ENCODE peak calls at places on chromosomes 4 and X, in nine cellular contexts. One of them, this sample, is unnamed.

GRCh38 chr4:69057620-69058409 is 38.5 kb upstream of the UGT2B7 start:
- DNase-seq in CD4-positive, alpha-beta memory T cell: no peak
- DNase-seq in dorsolateral prefrontal cortex: no peak
- DNase-seq in Panc1: no peak
- DNase-seq in GM23248: no peak
- DNase-seq in left lung: no peak
- DNase-seq in H7: peak
- DNase-seq in BJ: no peak
- DNase-seq in psoas muscle: no peak
- DNase-seq in this sample: peak

GRCh38 chr4:97404876-97405523 is 738.3 kb downstream of the STPG2 start:
- DNase-seq in left lung: no peak
- DNase-seq in dorsolateral prefrontal cortex: no peak
- DNase-seq in CD4-positive, alpha-beta memory T cell: no peak
- DNase-seq in BJ: no peak
- DNase-seq in psoas muscle: no peak
- DNase-seq in Panc1: no peak
- DNase-seq in GM23248: no peak
- DNase-seq in H7: no peak
- DNase-seq in this sample: no peak

GRCh38 chr4:165872443-165873297 is at the start of gene TLL1:
- DNase-seq in dorsolateral prefrontal cortex: no peak
- DNase-seq in GM23248: no peak
- DNase-seq in Panc1: no peak
- DNase-seq in left lung: no peak
- DNase-seq in H7: peak
- DNase-seq in BJ: no peak
- DNase-seq in psoas muscle: no peak
- DNase-seq in CD4-positive, alpha-beta memory T cell: no peak
- DNase-seq in this sample: no peak

GRCh38 chrX:77597090-77597489 is 149.9 kb downstream of the FGF16 start:
- DNase-seq in CD4-positive, alpha-beta memory T cell: no peak
- DNase-seq in H7: peak
- DNase-seq in Panc1: no peak
- DNase-seq in psoas muscle: no peak
- DNase-seq in GM23248: peak
- DNase-seq in dorsolateral prefrontal cortex: no peak
- DNase-seq in left lung: no peak
- DNase-seq in BJ: no peak
- DNase-seq in this sample: no peak

GRCh38 chr4:2085496-2085901 is 26.4 kb downstream of the NAT8L start:
- DNase-seq in GM23248: no peak
- DNase-seq in H7: no peak
- DNase-seq in psoas muscle: no peak
- DNase-seq in BJ: no peak
- DNase-seq in CD4-positive, alpha-beta memory T cell: no peak
- DNase-seq in left lung: peak
- DNase-seq in Panc1: no peak
- DNase-seq in dorsolateral prefrontal cortex: no peak
- DNase-seq in this sample: no peak

GRCh38 chrX:119266364-119266995 is 30.4 kb downstream of the PGRMC1 start:
- DNase-seq in left lung: no peak
- DNase-seq in dorsolateral prefrontal cortex: no peak
- DNase-seq in GM23248: peak
- DNase-seq in CD4-positive, alpha-beta memory T cell: no peak
- DNase-seq in BJ: no peak
- DNase-seq in H7: peak
- DNase-seq in psoas muscle: no peak
- DNase-seq in Panc1: peak
- DNase-seq in this sample: no peak

GRCh38 chrX:8684201-8684600 is 47.7 kb downstream of the ANOS1 start:
- DNase-seq in H7: no peak
- DNase-seq in Panc1: no peak
- DNase-seq in GM23248: no peak
- DNase-seq in BJ: no peak
- DNase-seq in CD4-positive, alpha-beta memory T cell: no peak
- DNase-seq in left lung: no peak
- DNase-seq in psoas muscle: no peak
- DNase-seq in dorsolateral prefrontal cortex: no peak
- DNase-seq in this sample: no peak

GRCh38 chrX:38654302-38654701 is 93.0 kb downstream of the TSPAN7 start:
- DNase-seq in left lung: no peak
- DNase-seq in psoas muscle: no peak
- DNase-seq in BJ: no peak
- DNase-seq in GM23248: peak
- DNase-seq in dorsolateral prefrontal cortex: no peak
- DNase-seq in Panc1: no peak
- DNase-seq in H7: peak
- DNase-seq in CD4-positive, alpha-beta memory T cell: no peak
- DNase-seq in this sample: no peak

GRCh38 chr4:4853371-4853823 is 6.1 kb upstream of the MSX1 start:
- DNase-seq in CD4-positive, alpha-beta memory T cell: no peak
- DNase-seq in dorsolateral prefrontal cortex: no peak
- DNase-seq in Panc1: no peak
- DNase-seq in GM23248: peak
- DNase-seq in BJ: no peak
- DNase-seq in left lung: peak
- DNase-seq in H7: peak
- DNase-seq in psoas muscle: peak
- DNase-seq in this sample: no peak

GRCh38 chr4:176735300-176735699 is 57.4 kb downstream of the VEGFC start:
- DNase-seq in psoas muscle: no peak
- DNase-seq in H7: no peak
- DNase-seq in dorsolateral prefrontal cortex: no peak
- DNase-seq in GM23248: peak
- DNase-seq in Panc1: no peak
- DNase-seq in CD4-positive, alpha-beta memory T cell: no peak
- DNase-seq in BJ: no peak
- DNase-seq in left lung: no peak
- DNase-seq in this sample: no peak

GRCh38 chr4:102754044-102754443 is 6.7 kb downstream of the MANBA start:
- DNase-seq in dorsolateral prefrontal cortex: no peak
- DNase-seq in CD4-positive, alpha-beta memory T cell: no peak
- DNase-seq in left lung: no peak
- DNase-seq in Panc1: no peak
- DNase-seq in GM23248: no peak
- DNase-seq in BJ: no peak
- DNase-seq in psoas muscle: no peak
- DNase-seq in H7: no peak
- DNase-seq in this sample: no peak

GRCh38 chrX:75522565-75523411 is at the start of gene ZDHHC15:
- DNase-seq in dorsolateral prefrontal cortex: peak
- DNase-seq in Panc1: no peak
- DNase-seq in CD4-positive, alpha-beta memory T cell: peak
- DNase-seq in H7: peak
- DNase-seq in psoas muscle: peak
- DNase-seq in GM23248: peak
- DNase-seq in left lung: peak
- DNase-seq in BJ: no peak
- DNase-seq in this sample: no peak

GRCh38 chr4:94897023-94897422 is 139.3 kb downstream of the BMPR1B start:
- DNase-seq in left lung: no peak
- DNase-seq in dorsolateral prefrontal cortex: no peak
- DNase-seq in Panc1: no peak
- DNase-seq in BJ: no peak
- DNase-seq in psoas muscle: no peak
- DNase-seq in GM23248: no peak
- DNase-seq in CD4-positive, alpha-beta memory T cell: no peak
- DNase-seq in H7: peak
- DNase-seq in this sample: no peak

GRCh38 chrX:153861733-153862300 is 24.2 kb downstream of the L1CAM start:
- DNase-seq in CD4-positive, alpha-beta memory T cell: no peak
- DNase-seq in GM23248: no peak
- DNase-seq in dorsolateral prefrontal cortex: no peak
- DNase-seq in H7: peak
- DNase-seq in left lung: no peak
- DNase-seq in BJ: no peak
- DNase-seq in Panc1: no peak
- DNase-seq in psoas muscle: no peak
- DNase-seq in this sample: no peak

GRCh38 chr4:99720206-99720605 is 62.6 kb upstream of the C4orf54 start:
- DNase-seq in Panc1: no peak
- DNase-seq in H7: no peak
- DNase-seq in dorsolateral prefrontal cortex: no peak
- DNase-seq in CD4-positive, alpha-beta memory T cell: no peak
- DNase-seq in GM23248: no peak
- DNase-seq in BJ: no peak
- DNase-seq in left lung: no peak
- DNase-seq in psoas muscle: no peak
- DNase-seq in this sample: no peak

GRCh38 chrX:23953908-23954269 is 46.1 kb downstream of the CXorf58 start:
- DNase-seq in dorsolateral prefrontal cortex: no peak
- DNase-seq in psoas muscle: no peak
- DNase-seq in GM23248: no peak
- DNase-seq in H7: peak
- DNase-seq in left lung: no peak
- DNase-seq in Panc1: no peak
- DNase-seq in CD4-positive, alpha-beta memory T cell: peak
- DNase-seq in BJ: no peak
- DNase-seq in this sample: no peak

GRCh38 chrX:84216406-84216805 is 28.4 kb upstream of the RPS6KA6 start:
- DNase-seq in dorsolateral prefrontal cortex: no peak
- DNase-seq in psoas muscle: no peak
- DNase-seq in left lung: no peak
- DNase-seq in H7: no peak
- DNase-seq in CD4-positive, alpha-beta memory T cell: no peak
- DNase-seq in Panc1: no peak
- DNase-seq in GM23248: no peak
- DNase-seq in BJ: no peak
- DNase-seq in this sample: no peak

DNA sequence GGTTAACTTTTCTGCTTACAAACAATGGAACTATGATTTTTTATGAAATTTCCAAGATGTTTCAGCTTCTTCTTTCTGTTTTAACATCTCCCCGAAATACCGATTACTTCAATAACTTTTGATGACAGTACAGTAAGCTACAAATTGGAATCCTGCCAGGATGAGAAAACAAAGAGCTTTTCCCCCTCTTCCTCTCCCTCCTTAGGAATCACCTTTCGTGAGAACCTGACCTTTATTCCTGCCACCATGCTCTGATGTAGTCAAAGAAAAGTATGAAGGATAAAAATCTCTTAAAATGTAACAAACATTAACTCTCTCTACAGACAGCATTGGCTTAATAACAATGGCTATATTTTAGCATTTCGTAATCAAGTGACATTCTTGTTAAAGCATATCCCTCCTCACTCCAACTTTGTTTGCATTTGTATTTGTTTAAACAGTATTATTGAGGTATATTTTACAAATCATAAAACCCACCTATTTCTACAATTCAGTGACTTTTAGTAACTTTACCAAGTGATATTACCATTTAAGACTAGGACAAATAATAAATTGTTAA is 148.7 kb upstream of the NAP1L5 start:
- DNase-seq in CD4-positive, alpha-beta memory T cell: no peak
- DNase-seq in left lung: no peak
- DNase-seq in BJ: no peak
- DNase-seq in H7: no peak
- DNase-seq in Panc1: no peak
- DNase-seq in psoas muscle: no peak
- DNase-seq in dorsolateral prefrontal cortex: no peak
- DNase-seq in GM23248: no peak
- DNase-seq in this sample: no peak
- H3K4me3 ChIP-seq in CD4-positive, alpha-beta memory T cell: no peak
- H3K4me3 ChIP-seq in left lung: no peak
- H3K4me3 ChIP-seq in BJ: no peak
- H3K4me3 ChIP-seq in H7: no peak
- H3K4me3 ChIP-seq in Panc1: no peak
- H3K4me3 ChIP-seq in psoas muscle: no peak
- H3K4me3 ChIP-seq in dorsolateral prefrontal cortex: no peak
- H3K4me3 ChIP-seq in GM23248: no peak
- H3K4me3 ChIP-seq in this sample: no peak

DNA sequence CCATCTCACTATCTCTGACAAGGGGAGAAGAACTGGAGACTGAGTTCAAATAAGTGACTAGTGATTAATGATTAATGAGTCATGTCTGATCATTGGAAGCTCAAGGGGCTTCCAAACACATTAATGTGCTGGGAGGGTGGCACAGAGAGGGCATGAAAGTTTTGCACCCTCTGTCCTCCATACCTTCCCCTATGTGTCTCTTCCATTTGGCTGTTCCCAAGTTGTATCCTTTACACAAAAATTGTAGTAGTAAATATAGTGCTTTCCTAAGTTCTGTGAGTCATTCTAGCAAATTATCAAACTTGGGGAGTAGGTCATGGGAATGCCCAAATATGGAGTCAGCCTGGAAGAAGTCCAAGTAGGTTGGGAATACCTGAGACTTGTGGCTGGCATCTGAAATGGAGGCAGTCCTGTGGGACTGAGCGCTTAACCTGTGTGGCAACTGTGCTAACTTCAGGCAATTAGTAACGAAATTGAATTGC is 4.1 kb upstream of the FAM200B start:
- DNase-seq in left lung: no peak
- DNase-seq in CD4-positive, alpha-beta memory T cell: no peak
- DNase-seq in dorsolateral prefrontal cortex: no peak
- DNase-seq in H7: no peak
- DNase-seq in GM23248: peak
- DNase-seq in BJ: no peak
- DNase-seq in psoas muscle: no peak
- DNase-seq in Panc1: no peak
- DNase-seq in this sample: no peak
- H3K4me3 ChIP-seq in left lung: no peak
- H3K4me3 ChIP-seq in CD4-positive, alpha-beta memory T cell: no peak
- H3K4me3 ChIP-seq in dorsolateral prefrontal cortex: no peak
- H3K4me3 ChIP-seq in H7: no peak
- H3K4me3 ChIP-seq in GM23248: no peak
- H3K4me3 ChIP-seq in BJ: no peak
- H3K4me3 ChIP-seq in psoas muscle: no peak
- H3K4me3 ChIP-seq in Panc1: no peak
- H3K4me3 ChIP-seq in this sample: no peak

GRCh38 chrX:92209936-92210335 is 430.8 kb downstream of the PCDH11X start:
- DNase-seq in Panc1: no peak
- DNase-seq in GM23248: no peak
- DNase-seq in H7: no peak
- DNase-seq in left lung: no peak
- DNase-seq in CD4-positive, alpha-beta memory T cell: no peak
- DNase-seq in BJ: no peak
- DNase-seq in dorsolateral prefrontal cortex: no peak
- DNase-seq in psoas muscle: no peak
- DNase-seq in this sample: no peak

DNA sequence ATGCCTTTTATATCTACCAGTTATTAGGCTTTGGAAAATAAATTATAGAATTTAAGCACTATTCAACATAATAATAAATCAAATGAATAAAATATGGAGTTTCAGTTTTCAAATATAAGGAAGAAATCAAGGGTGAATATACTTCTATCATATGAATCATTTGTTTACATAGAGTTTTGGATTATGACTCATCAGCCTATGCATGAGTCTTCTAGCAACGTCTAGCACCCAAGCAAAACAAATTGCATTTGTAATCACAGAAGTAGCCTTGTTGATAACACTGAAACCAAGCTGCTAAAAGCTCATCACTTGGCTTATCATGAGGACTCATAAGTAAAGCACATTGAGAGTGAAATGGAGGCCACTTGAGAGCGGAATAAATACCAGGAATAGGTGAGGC is 434.6 kb downstream of the PCDH11X start:
- DNase-seq in Panc1: no peak
- DNase-seq in left lung: no peak
- DNase-seq in H7: no peak
- DNase-seq in CD4-positive, alpha-beta memory T cell: no peak
- DNase-seq in psoas muscle: no peak
- DNase-seq in GM23248: no peak
- DNase-seq in BJ: no peak
- DNase-seq in dorsolateral prefrontal cortex: no peak
- DNase-seq in this sample: no peak
- H3K4me3 ChIP-seq in Panc1: no peak
- H3K4me3 ChIP-seq in left lung: no peak
- H3K4me3 ChIP-seq in H7: no peak
- H3K4me3 ChIP-seq in CD4-positive, alpha-beta memory T cell: no peak
- H3K4me3 ChIP-seq in psoas muscle: no peak
- H3K4me3 ChIP-seq in GM23248: no peak
- H3K4me3 ChIP-seq in BJ: no peak
- H3K4me3 ChIP-seq in dorsolateral prefrontal cortex: no peak
- H3K4me3 ChIP-seq in this sample: no peak

GRCh38 chr4:45663495-45664148 is 460.2 kb downstream of the GABRG1 start:
- DNase-seq in dorsolateral prefrontal cortex: no peak
- DNase-seq in left lung: no peak
- DNase-seq in psoas muscle: no peak
- DNase-seq in H7: no peak
- DNase-seq in CD4-positive, alpha-beta memory T cell: no peak
- DNase-seq in GM23248: peak
- DNase-seq in BJ: no peak
- DNase-seq in Panc1: no peak
- DNase-seq in this sample: no peak
- H3K4me3 ChIP-seq in dorsolateral prefrontal cortex: no peak
- H3K4me3 ChIP-seq in left lung: no peak
- H3K4me3 ChIP-seq in psoas muscle: no peak
- H3K4me3 ChIP-seq in H7: no peak
- H3K4me3 ChIP-seq in CD4-positive, alpha-beta memory T cell: no peak
- H3K4me3 ChIP-seq in GM23248: no peak
- H3K4me3 ChIP-seq in BJ: no peak
- H3K4me3 ChIP-seq in Panc1: no peak
- H3K4me3 ChIP-seq in this sample: no peak

This sample was measured in skeletal muscle cell.